ENCODE peak calls at places on chromosomes 1 and 21, in ten cellular contexts. One of them, this sample, is unnamed.

GRCh38 chr21:35136586-35137254 is 87.6 kb upstream of the RUNX1 start:
- DNase-seq in AG10803: peak; percentile 65
- DNase-seq in foreskin fibroblast: peak; percentile 47
- DNase-seq in HCT116: peak; percentile 72
- DNase-seq in cardiac fibroblast: peak; percentile 70
- DNase-seq in lower lobe of right lung: no peak
- DNase-seq in AG04450: no peak
- DNase-seq in IMR-90: peak; percentile 62
- DNase-seq in brain microvascular endothelial cell: peak; percentile 71
- DNase-seq in astrocyte of the cerebellum: no peak
- DNase-seq in this sample: no peak

GRCh38 chr1:6222644-6223043 is 13.1 kb downstream of the ICMT start:
- DNase-seq in AG10803: peak; percentile 44
- DNase-seq in foreskin fibroblast: no peak
- DNase-seq in HCT116: no peak
- DNase-seq in cardiac fibroblast: peak; percentile 46
- DNase-seq in lower lobe of right lung: no peak
- DNase-seq in AG04450: no peak
- DNase-seq in IMR-90: peak; percentile 31
- DNase-seq in brain microvascular endothelial cell: no peak
- DNase-seq in astrocyte of the cerebellum: no peak
- DNase-seq in this sample: no peak

GRCh38 chr21:44439211-44439600 is 16.1 kb upstream of the LRRC3 start:
- DNase-seq in AG10803: no peak
- DNase-seq in foreskin fibroblast: no peak
- DNase-seq in HCT116: no peak
- DNase-seq in cardiac fibroblast: no peak
- DNase-seq in lower lobe of right lung: no peak
- DNase-seq in AG04450: no peak
- DNase-seq in IMR-90: no peak
- DNase-seq in brain microvascular endothelial cell: no peak
- DNase-seq in astrocyte of the cerebellum: no peak
- DNase-seq in this sample: no peak

GRCh38 chr1:57927003-57927402 is 503.1 kb upstream of the DAB1 start:
- DNase-seq in AG10803: no peak
- DNase-seq in foreskin fibroblast: no peak
- DNase-seq in HCT116: no peak
- DNase-seq in cardiac fibroblast: no peak
- DNase-seq in lower lobe of right lung: no peak
- DNase-seq in AG04450: no peak
- DNase-seq in IMR-90: no peak
- DNase-seq in brain microvascular endothelial cell: no peak
- DNase-seq in astrocyte of the cerebellum: no peak
- DNase-seq in this sample: no peak

GRCh38 chr1:178534137-178534868 is 21.4 kb downstream of the TEX35 start:
- DNase-seq in AG10803: no peak
- DNase-seq in foreskin fibroblast: no peak
- DNase-seq in HCT116: no peak
- DNase-seq in cardiac fibroblast: no peak
- DNase-seq in lower lobe of right lung: no peak
- DNase-seq in AG04450: no peak
- DNase-seq in IMR-90: no peak
- DNase-seq in brain microvascular endothelial cell: no peak
- DNase-seq in astrocyte of the cerebellum: no peak
- DNase-seq in this sample: no peak

GRCh38 chr21:46092026-46092764 is 5.7 kb upstream of the COL6A2 start:
- DNase-seq in AG10803: peak; percentile 99
- DNase-seq in foreskin fibroblast: peak; percentile 99
- DNase-seq in HCT116: no peak
- DNase-seq in cardiac fibroblast: peak; percentile 98
- DNase-seq in lower lobe of right lung: no peak
- DNase-seq in AG04450: peak; percentile 96
- DNase-seq in IMR-90: peak; percentile 99
- DNase-seq in brain microvascular endothelial cell: peak; percentile 93
- DNase-seq in astrocyte of the cerebellum: peak; percentile 83
- DNase-seq in this sample: peak; percentile 95

GRCh38 chr1:72431810-72432209 is 149.5 kb upstream of the NEGR1 start:
- DNase-seq in AG10803: no peak
- DNase-seq in foreskin fibroblast: no peak
- DNase-seq in HCT116: no peak
- DNase-seq in cardiac fibroblast: peak; percentile 38
- DNase-seq in lower lobe of right lung: no peak
- DNase-seq in AG04450: no peak
- DNase-seq in IMR-90: peak; percentile 18
- DNase-seq in brain microvascular endothelial cell: no peak
- DNase-seq in astrocyte of the cerebellum: no peak
- DNase-seq in this sample: no peak

GRCh38 chr1:186310307-186310706 is 64.7 kb downstream of the TPR start:
- DNase-seq in AG10803: no peak
- DNase-seq in foreskin fibroblast: no peak
- DNase-seq in HCT116: no peak
- DNase-seq in cardiac fibroblast: no peak
- DNase-seq in lower lobe of right lung: no peak
- DNase-seq in AG04450: no peak
- DNase-seq in IMR-90: no peak
- DNase-seq in brain microvascular endothelial cell: no peak
- DNase-seq in astrocyte of the cerebellum: no peak
- DNase-seq in this sample: no peak

GRCh38 chr1:22776051-22776611 is 65.5 kb downstream of the EPHB2 start:
- DNase-seq in AG10803: no peak
- DNase-seq in foreskin fibroblast: no peak
- DNase-seq in HCT116: no peak
- DNase-seq in cardiac fibroblast: no peak
- DNase-seq in lower lobe of right lung: no peak
- DNase-seq in AG04450: no peak
- DNase-seq in IMR-90: no peak
- DNase-seq in brain microvascular endothelial cell: no peak
- DNase-seq in astrocyte of the cerebellum: no peak
- DNase-seq in this sample: no peak

GRCh38 chr21:36207577-36208320 is 51.1 kb downstream of the DOP1B start:
- DNase-seq in AG10803: peak; percentile 19
- DNase-seq in foreskin fibroblast: peak; percentile 60
- DNase-seq in HCT116: no peak
- DNase-seq in cardiac fibroblast: peak; percentile 34
- DNase-seq in lower lobe of right lung: no peak
- DNase-seq in AG04450: no peak
- DNase-seq in IMR-90: peak; percentile 81
- DNase-seq in brain microvascular endothelial cell: peak; percentile 51
- DNase-seq in astrocyte of the cerebellum: peak; percentile 58
- DNase-seq in this sample: no peak

GRCh38 chr1:151611832-151612505 is at the start of gene SNX27:
- DNase-seq in AG10803: peak; percentile 91
- DNase-seq in foreskin fibroblast: peak; percentile 89
- DNase-seq in HCT116: peak; percentile 80
- DNase-seq in cardiac fibroblast: peak; percentile 94
- DNase-seq in lower lobe of right lung: peak; percentile 95
- DNase-seq in AG04450: peak; percentile 70
- DNase-seq in IMR-90: peak; percentile 90
- DNase-seq in brain microvascular endothelial cell: peak; percentile 92
- DNase-seq in astrocyte of the cerebellum: peak; percentile 78
- DNase-seq in this sample: peak; percentile 54

GRCh38 chr1:156608036-156608674 is 6.9 kb upstream of the GPATCH4 start:
- DNase-seq in AG10803: peak; percentile 76
- DNase-seq in foreskin fibroblast: peak; percentile 60
- DNase-seq in HCT116: peak; percentile 66
- DNase-seq in cardiac fibroblast: peak; percentile 83
- DNase-seq in lower lobe of right lung: no peak
- DNase-seq in AG04450: peak; percentile 39
- DNase-seq in IMR-90: peak; percentile 75
- DNase-seq in brain microvascular endothelial cell: peak; percentile 69
- DNase-seq in astrocyte of the cerebellum: peak; percentile 49
- DNase-seq in this sample: no peak

GRCh38 chr1:23444596-23445390 is 20.2 kb upstream of the TCEA3 start:
- DNase-seq in AG10803: no peak
- DNase-seq in foreskin fibroblast: no peak
- DNase-seq in HCT116: no peak
- DNase-seq in cardiac fibroblast: no peak
- DNase-seq in lower lobe of right lung: no peak
- DNase-seq in AG04450: no peak
- DNase-seq in IMR-90: no peak
- DNase-seq in brain microvascular endothelial cell: no peak
- DNase-seq in astrocyte of the cerebellum: no peak
- DNase-seq in this sample: no peak

GRCh38 chr21:37119421-37120218 is 46.6 kb downstream of the TTC3 start:
- DNase-seq in AG10803: no peak
- DNase-seq in foreskin fibroblast: no peak
- DNase-seq in HCT116: no peak
- DNase-seq in cardiac fibroblast: no peak
- DNase-seq in lower lobe of right lung: no peak
- DNase-seq in AG04450: no peak
- DNase-seq in IMR-90: no peak
- DNase-seq in brain microvascular endothelial cell: no peak
- DNase-seq in astrocyte of the cerebellum: no peak
- DNase-seq in this sample: no peak

GRCh38 chr21:33849839-33850238 is 65.8 kb downstream of the ATP5PO start:
- DNase-seq in AG10803: peak; percentile 55
- DNase-seq in foreskin fibroblast: no peak
- DNase-seq in HCT116: no peak
- DNase-seq in cardiac fibroblast: no peak
- DNase-seq in lower lobe of right lung: no peak
- DNase-seq in AG04450: no peak
- DNase-seq in IMR-90: no peak
- DNase-seq in brain microvascular endothelial cell: no peak
- DNase-seq in astrocyte of the cerebellum: no peak
- DNase-seq in this sample: no peak

GRCh38 chr1:84698151-84698651 is 7.9 kb upstream of the SSX2IP start:
- DNase-seq in AG10803: peak; percentile 93
- DNase-seq in foreskin fibroblast: peak; percentile 82
- DNase-seq in HCT116: no peak
- DNase-seq in cardiac fibroblast: peak; percentile 89
- DNase-seq in lower lobe of right lung: no peak
- DNase-seq in AG04450: peak; percentile 75
- DNase-seq in IMR-90: peak; percentile 94
- DNase-seq in brain microvascular endothelial cell: peak; percentile 36
- DNase-seq in astrocyte of the cerebellum: peak; percentile 77
- DNase-seq in this sample: peak; percentile 74

GRCh38 chr1:39508857-39509305 is 17.4 kb downstream of the BMP8A start:
- DNase-seq in AG10803: peak; percentile 40
- DNase-seq in foreskin fibroblast: no peak
- DNase-seq in HCT116: no peak
- DNase-seq in cardiac fibroblast: peak; percentile 60
- DNase-seq in lower lobe of right lung: no peak
- DNase-seq in AG04450: no peak
- DNase-seq in IMR-90: no peak
- DNase-seq in brain microvascular endothelial cell: no peak
- DNase-seq in astrocyte of the cerebellum: no peak
- DNase-seq in this sample: no peak
- H3K4me3 ChIP-seq in AG10803: no peak overlapping the region
- H3K4me3 ChIP-seq in foreskin fibroblast: no peak overlapping the region
- H3K4me3 ChIP-seq in HCT116: no peak overlapping the region
- H3K4me3 ChIP-seq in cardiac fibroblast: no peak overlapping the region
- H3K4me3 ChIP-seq in lower lobe of right lung: no peak overlapping the region
- H3K4me3 ChIP-seq in AG04450: no peak overlapping the region
- H3K4me3 ChIP-seq in IMR-90: no peak overlapping the region
- H3K4me3 ChIP-seq in brain microvascular endothelial cell: no peak overlapping the region
- H3K4me3 ChIP-seq in astrocyte of the cerebellum: no peak overlapping the region
- H3K4me3 ChIP-seq in this sample: no peak overlapping the region

DNA sequence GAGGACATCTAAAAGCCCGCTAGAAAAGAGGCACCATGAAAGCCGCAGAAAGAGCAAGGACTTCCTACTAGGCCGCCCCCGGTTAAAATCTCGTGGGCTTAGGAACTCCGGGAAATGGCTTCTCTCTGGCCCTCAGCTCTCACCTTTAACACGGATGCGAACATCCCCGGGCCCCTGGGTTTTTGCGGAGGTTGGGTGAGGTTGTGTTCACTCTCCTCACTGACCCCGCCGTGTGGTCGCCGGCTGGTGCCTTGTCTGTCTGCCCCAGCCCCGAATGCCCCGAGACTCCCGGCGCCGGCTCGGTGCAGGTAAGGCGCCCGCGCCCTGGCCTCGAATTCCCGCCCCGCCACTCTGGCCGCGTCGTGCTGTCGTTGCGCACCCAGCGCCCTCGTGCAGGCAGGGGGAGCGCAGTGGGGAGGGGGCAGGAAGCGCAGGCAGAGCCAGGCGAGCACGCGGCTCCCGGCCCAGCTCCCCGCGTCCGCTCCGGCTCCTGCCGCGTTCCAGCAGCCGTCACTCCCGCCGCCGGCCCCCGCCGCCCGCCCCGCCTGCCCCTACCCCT is at the start of gene SHISAL2A:
- DNase-seq in AG10803: no peak
- DNase-seq in foreskin fibroblast: no peak
- DNase-seq in HCT116: no peak
- DNase-seq in cardiac fibroblast: no peak
- DNase-seq in lower lobe of right lung: peak; percentile 68
- DNase-seq in AG04450: no peak
- DNase-seq in IMR-90: no peak
- DNase-seq in brain microvascular endothelial cell: no peak
- DNase-seq in astrocyte of the cerebellum: no peak
- DNase-seq in this sample: no peak
- TF ChIP-seq CTCF in AG10803: no peak
- TF ChIP-seq CTCF in foreskin fibroblast: no peak
- TF ChIP-seq CTCF in HCT116: no peak
- TF ChIP-seq CTCF in cardiac fibroblast: no peak
- TF ChIP-seq CTCF in lower lobe of right lung: no peak
- TF ChIP-seq CTCF in AG04450: no peak
- TF ChIP-seq CTCF in IMR-90: no peak
- TF ChIP-seq CTCF in brain microvascular endothelial cell: no peak
- TF ChIP-seq CTCF in astrocyte of the cerebellum: no peak
- TF ChIP-seq CTCF in this sample: no peak

DNA sequence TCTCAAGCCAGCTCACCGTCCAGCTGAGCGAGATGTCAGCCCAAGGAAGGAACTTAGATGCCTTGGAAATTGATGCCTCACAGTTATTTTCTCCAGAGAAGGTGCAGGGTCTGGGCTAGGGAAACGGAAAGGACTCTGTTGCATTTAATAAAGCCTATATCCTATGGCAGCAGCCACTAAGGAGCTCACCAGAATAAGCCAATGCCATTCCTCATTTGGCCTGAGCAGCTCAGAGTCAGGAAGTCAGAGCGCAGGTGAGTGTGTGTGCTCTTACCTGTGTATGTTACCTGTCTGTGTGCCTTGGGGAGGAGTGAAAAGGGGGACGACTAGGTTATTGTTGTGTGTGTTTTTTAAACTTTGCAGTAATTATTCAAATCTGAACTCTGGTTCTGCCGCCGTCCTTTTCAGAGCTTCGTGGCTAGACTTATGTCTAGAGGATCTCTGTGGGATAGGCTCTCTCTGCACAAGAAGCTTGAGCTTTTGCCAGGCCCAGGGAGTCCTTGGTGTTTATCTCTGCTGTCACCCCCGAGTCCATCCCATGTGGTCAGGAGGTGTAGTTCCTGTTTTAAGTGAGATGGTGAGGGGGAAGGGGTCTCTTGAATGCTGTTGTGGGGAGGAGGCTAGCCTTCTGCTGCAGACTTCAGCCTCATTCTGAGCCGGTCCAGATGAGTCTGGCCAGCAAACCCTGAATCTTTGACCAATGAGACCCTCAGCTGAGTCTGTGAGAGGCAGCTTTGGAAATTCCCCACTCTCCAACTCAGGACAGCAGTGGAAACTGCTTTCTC is 2.4 kb downstream of the TMCC2 start:
- DNase-seq in AG10803: no peak
- DNase-seq in foreskin fibroblast: no peak
- DNase-seq in HCT116: no peak
- DNase-seq in cardiac fibroblast: no peak
- DNase-seq in lower lobe of right lung: no peak
- DNase-seq in AG04450: no peak
- DNase-seq in IMR-90: no peak
- DNase-seq in brain microvascular endothelial cell: no peak
- DNase-seq in astrocyte of the cerebellum: no peak
- DNase-seq in this sample: no peak
- H3K4me3 ChIP-seq in AG10803: no peak overlapping the region
- H3K4me3 ChIP-seq in foreskin fibroblast: no peak overlapping the region
- H3K4me3 ChIP-seq in HCT116: no peak overlapping the region
- H3K4me3 ChIP-seq in cardiac fibroblast: no peak overlapping the region
- H3K4me3 ChIP-seq in lower lobe of right lung: peak overlapping the region; percentile 67
- H3K4me3 ChIP-seq in AG04450: peak overlapping the region; percentile 27
- H3K4me3 ChIP-seq in IMR-90: no peak overlapping the region
- H3K4me3 ChIP-seq in brain microvascular endothelial cell: no peak overlapping the region
- H3K4me3 ChIP-seq in astrocyte of the cerebellum: no peak overlapping the region
- H3K4me3 ChIP-seq in this sample: peak overlapping the region; percentile 10

GRCh38 chr1:172609528-172609927 is 49.4 kb upstream of the FASLG start:
- DNase-seq in AG10803: peak; percentile 17
- DNase-seq in foreskin fibroblast: no peak
- DNase-seq in HCT116: no peak
- DNase-seq in cardiac fibroblast: peak; percentile 46
- DNase-seq in lower lobe of right lung: no peak
- DNase-seq in AG04450: no peak
- DNase-seq in IMR-90: no peak
- DNase-seq in brain microvascular endothelial cell: no peak
- DNase-seq in astrocyte of the cerebellum: no peak
- DNase-seq in this sample: no peak
- TF ChIP-seq CTCF in AG10803: peak; percentile 49
- TF ChIP-seq CTCF in foreskin fibroblast: peak; percentile 18
- TF ChIP-seq CTCF in HCT116: peak; percentile 37
- TF ChIP-seq CTCF in cardiac fibroblast: peak; percentile 22
- TF ChIP-seq CTCF in lower lobe of right lung: peak; percentile 15
- TF ChIP-seq CTCF in AG04450: peak; percentile 27
- TF ChIP-seq CTCF in IMR-90: peak; percentile 39
- TF ChIP-seq CTCF in brain microvascular endothelial cell: peak; percentile 27
- TF ChIP-seq CTCF in astrocyte of the cerebellum: peak; percentile 9
- TF ChIP-seq CTCF in this sample: peak; percentile 6